ENCODE peak calls at places on chromosome X, in seven cellular contexts. One of them, this sample, is unnamed.

GRCh38 chrX:120749141-120749846 is 119.4 kb upstream of the C1GALT1C1 start:
- DNase-seq in SK-N-DZ: no peak
- DNase-seq in bronchial epithelial cell: no peak
- DNase-seq in cardiac muscle cell: no peak
- DNase-seq in stimulated activated CD8-positive, alpha-beta memory T cell treated with anti-CD3 and anti-CD28 coated beads, Interleukin-15, amount 100 ng/mL, for 1 hour: no peak
- DNase-seq in T-helper 2 cell: no peak
- DNase-seq in NCI-H1105: peak; percentile 34
- DNase-seq in this sample: no peak

GRCh38 chrX:9355739-9356138 is 109.1 kb upstream of the TBL1X start:
- DNase-seq in bronchial epithelial cell: no peak
- DNase-seq in SK-N-DZ: no peak
- DNase-seq in NCI-H1105: no peak
- DNase-seq in stimulated activated CD8-positive, alpha-beta memory T cell treated with anti-CD3 and anti-CD28 coated beads, Interleukin-15, amount 100 ng/mL, for 1 hour: no peak
- DNase-seq in T-helper 2 cell: no peak
- DNase-seq in cardiac muscle cell: no peak
- DNase-seq in this sample: no peak

GRCh38 chrX:113353134-113353533 is 512.5 kb upstream of the AMOT start:
- DNase-seq in T-helper 2 cell: no peak
- DNase-seq in bronchial epithelial cell: no peak
- DNase-seq in cardiac muscle cell: no peak
- DNase-seq in SK-N-DZ: no peak
- DNase-seq in NCI-H1105: no peak
- DNase-seq in stimulated activated CD8-positive, alpha-beta memory T cell treated with anti-CD3 and anti-CD28 coated beads, Interleukin-15, amount 100 ng/mL, for 1 hour: no peak
- DNase-seq in this sample: no peak

GRCh38 chrX:26557691-26558321 is 341.8 kb downstream of the MAGEB5 start:
- DNase-seq in cardiac muscle cell: no peak
- DNase-seq in T-helper 2 cell: no peak
- DNase-seq in NCI-H1105: no peak
- DNase-seq in SK-N-DZ: no peak
- DNase-seq in bronchial epithelial cell: no peak
- DNase-seq in stimulated activated CD8-positive, alpha-beta memory T cell treated with anti-CD3 and anti-CD28 coated beads, Interleukin-15, amount 100 ng/mL, for 1 hour: no peak
- DNase-seq in this sample: no peak

GRCh38 chrX:17710836-17711235 is 26.5 kb upstream of the SCML1 start:
- DNase-seq in stimulated activated CD8-positive, alpha-beta memory T cell treated with anti-CD3 and anti-CD28 coated beads, Interleukin-15, amount 100 ng/mL, for 1 hour: no peak
- DNase-seq in T-helper 2 cell: no peak
- DNase-seq in cardiac muscle cell: no peak
- DNase-seq in NCI-H1105: no peak
- DNase-seq in bronchial epithelial cell: no peak
- DNase-seq in SK-N-DZ: no peak
- DNase-seq in this sample: no peak

GRCh38 chrX:13449441-13449840 is 120.0 kb upstream of the EGFL6 start:
- DNase-seq in T-helper 2 cell: no peak
- DNase-seq in cardiac muscle cell: no peak
- DNase-seq in SK-N-DZ: no peak
- DNase-seq in NCI-H1105: no peak
- DNase-seq in stimulated activated CD8-positive, alpha-beta memory T cell treated with anti-CD3 and anti-CD28 coated beads, Interleukin-15, amount 100 ng/mL, for 1 hour: no peak
- DNase-seq in bronchial epithelial cell: no peak
- DNase-seq in this sample: no peak

GRCh38 chrX:74535211-74535621 is 79.2 kb downstream of the RLIM start:
- DNase-seq in SK-N-DZ: peak; percentile 50
- DNase-seq in cardiac muscle cell: peak; percentile 75
- DNase-seq in T-helper 2 cell: no peak
- DNase-seq in bronchial epithelial cell: peak; percentile 38
- DNase-seq in NCI-H1105: peak; percentile 38
- DNase-seq in stimulated activated CD8-positive, alpha-beta memory T cell treated with anti-CD3 and anti-CD28 coated beads, Interleukin-15, amount 100 ng/mL, for 1 hour: no peak
- DNase-seq in this sample: peak; percentile 59

GRCh38 chrX:30224541-30224940 is 5.9 kb upstream of the MAGEB3 start:
- DNase-seq in cardiac muscle cell: no peak
- DNase-seq in SK-N-DZ: peak; percentile 93
- DNase-seq in bronchial epithelial cell: no peak
- DNase-seq in T-helper 2 cell: no peak
- DNase-seq in stimulated activated CD8-positive, alpha-beta memory T cell treated with anti-CD3 and anti-CD28 coated beads, Interleukin-15, amount 100 ng/mL, for 1 hour: no peak
- DNase-seq in NCI-H1105: no peak
- DNase-seq in this sample: no peak

GRCh38 chrX:77597090-77597489 is 149.9 kb downstream of the FGF16 start:
- DNase-seq in SK-N-DZ: no peak
- DNase-seq in bronchial epithelial cell: peak; percentile 47
- DNase-seq in cardiac muscle cell: peak; percentile 47
- DNase-seq in NCI-H1105: no peak
- DNase-seq in T-helper 2 cell: no peak
- DNase-seq in stimulated activated CD8-positive, alpha-beta memory T cell treated with anti-CD3 and anti-CD28 coated beads, Interleukin-15, amount 100 ng/mL, for 1 hour: no peak
- DNase-seq in this sample: peak; percentile 30

GRCh38 chrX:108072746-108073145 is 18.6 kb downstream of the PSMD10 start:
- DNase-seq in bronchial epithelial cell: no peak
- DNase-seq in SK-N-DZ: no peak
- DNase-seq in stimulated activated CD8-positive, alpha-beta memory T cell treated with anti-CD3 and anti-CD28 coated beads, Interleukin-15, amount 100 ng/mL, for 1 hour: no peak
- DNase-seq in NCI-H1105: no peak
- DNase-seq in T-helper 2 cell: no peak
- DNase-seq in cardiac muscle cell: no peak
- DNase-seq in this sample: no peak

GRCh38 chrX:21725498-21725897 is 32.4 kb downstream of the SMPX start:
- DNase-seq in SK-N-DZ: peak; percentile 50
- DNase-seq in bronchial epithelial cell: peak; percentile 40
- DNase-seq in NCI-H1105: peak; percentile 29
- DNase-seq in cardiac muscle cell: no peak
- DNase-seq in stimulated activated CD8-positive, alpha-beta memory T cell treated with anti-CD3 and anti-CD28 coated beads, Interleukin-15, amount 100 ng/mL, for 1 hour: no peak
- DNase-seq in T-helper 2 cell: no peak
- DNase-seq in this sample: peak; percentile 66

GRCh38 chrX:6667048-6667768 is 132.3 kb upstream of the VCX3A start:
- DNase-seq in NCI-H1105: no peak
- DNase-seq in cardiac muscle cell: no peak
- DNase-seq in SK-N-DZ: no peak
- DNase-seq in stimulated activated CD8-positive, alpha-beta memory T cell treated with anti-CD3 and anti-CD28 coated beads, Interleukin-15, amount 100 ng/mL, for 1 hour: no peak
- DNase-seq in T-helper 2 cell: no peak
- DNase-seq in bronchial epithelial cell: peak; percentile 46
- DNase-seq in this sample: no peak

GRCh38 chrX:23505531-23506303 is 161.6 kb upstream of the PRDX4 start:
- DNase-seq in bronchial epithelial cell: no peak
- DNase-seq in cardiac muscle cell: no peak
- DNase-seq in T-helper 2 cell: no peak
- DNase-seq in SK-N-DZ: peak; percentile 48
- DNase-seq in stimulated activated CD8-positive, alpha-beta memory T cell treated with anti-CD3 and anti-CD28 coated beads, Interleukin-15, amount 100 ng/mL, for 1 hour: no peak
- DNase-seq in NCI-H1105: no peak
- DNase-seq in this sample: no peak

GRCh38 chrX:107674480-107675364 is 46.4 kb downstream of the PRPS1 start:
- DNase-seq in bronchial epithelial cell: peak; percentile 54
- DNase-seq in SK-N-DZ: no peak
- DNase-seq in T-helper 2 cell: no peak
- DNase-seq in NCI-H1105: no peak
- DNase-seq in stimulated activated CD8-positive, alpha-beta memory T cell treated with anti-CD3 and anti-CD28 coated beads, Interleukin-15, amount 100 ng/mL, for 1 hour: no peak
- DNase-seq in cardiac muscle cell: peak; percentile 94
- DNase-seq in this sample: peak; percentile 80

GRCh38 chrX:31374786-31375185 is 302.9 kb upstream of the FTHL17 start:
- DNase-seq in stimulated activated CD8-positive, alpha-beta memory T cell treated with anti-CD3 and anti-CD28 coated beads, Interleukin-15, amount 100 ng/mL, for 1 hour: no peak
- DNase-seq in NCI-H1105: no peak
- DNase-seq in cardiac muscle cell: no peak
- DNase-seq in bronchial epithelial cell: no peak
- DNase-seq in T-helper 2 cell: no peak
- DNase-seq in SK-N-DZ: no peak
- DNase-seq in this sample: no peak

GRCh38 chrX:115339441-115340025 is 50.0 kb downstream of the LUZP4 start:
- DNase-seq in SK-N-DZ: no peak
- DNase-seq in stimulated activated CD8-positive, alpha-beta memory T cell treated with anti-CD3 and anti-CD28 coated beads, Interleukin-15, amount 100 ng/mL, for 1 hour: no peak
- DNase-seq in cardiac muscle cell: peak; percentile 93
- DNase-seq in bronchial epithelial cell: no peak
- DNase-seq in NCI-H1105: no peak
- DNase-seq in T-helper 2 cell: no peak
- DNase-seq in this sample: peak; percentile 8

GRCh38 chrX:23861215-23861896 is 46.4 kb downstream of the APOO start:
- DNase-seq in stimulated activated CD8-positive, alpha-beta memory T cell treated with anti-CD3 and anti-CD28 coated beads, Interleukin-15, amount 100 ng/mL, for 1 hour: no peak
- DNase-seq in SK-N-DZ: no peak
- DNase-seq in cardiac muscle cell: no peak
- DNase-seq in NCI-H1105: no peak
- DNase-seq in T-helper 2 cell: no peak
- DNase-seq in bronchial epithelial cell: no peak
- DNase-seq in this sample: no peak

GRCh38 chrX:22800806-22801205 is 199.0 kb upstream of the DDX53 start:
- DNase-seq in SK-N-DZ: no peak
- DNase-seq in stimulated activated CD8-positive, alpha-beta memory T cell treated with anti-CD3 and anti-CD28 coated beads, Interleukin-15, amount 100 ng/mL, for 1 hour: no peak
- DNase-seq in T-helper 2 cell: no peak
- DNase-seq in NCI-H1105: no peak
- DNase-seq in bronchial epithelial cell: no peak
- DNase-seq in cardiac muscle cell: no peak
- DNase-seq in this sample: no peak

GRCh38 chrX:123993904-123994635 is 32.6 kb downstream of the STAG2 start:
- DNase-seq in SK-N-DZ: no peak
- DNase-seq in stimulated activated CD8-positive, alpha-beta memory T cell treated with anti-CD3 and anti-CD28 coated beads, Interleukin-15, amount 100 ng/mL, for 1 hour: no peak
- DNase-seq in cardiac muscle cell: no peak
- DNase-seq in T-helper 2 cell: no peak
- DNase-seq in bronchial epithelial cell: no peak
- DNase-seq in NCI-H1105: no peak
- DNase-seq in this sample: no peak

GRCh38 chrX:101430457-101431078 is 22.5 kb downstream of the HNRNPH2 start:
- DNase-seq in bronchial epithelial cell: peak; percentile 30
- DNase-seq in T-helper 2 cell: no peak
- DNase-seq in stimulated activated CD8-positive, alpha-beta memory T cell treated with anti-CD3 and anti-CD28 coated beads, Interleukin-15, amount 100 ng/mL, for 1 hour: no peak
- DNase-seq in NCI-H1105: no peak
- DNase-seq in cardiac muscle cell: no peak
- DNase-seq in SK-N-DZ: no peak
- DNase-seq in this sample: no peak

GRCh38 chrX:128078545-128078944 is 26.3 kb upstream of the ACTRT1 start:
- DNase-seq in bronchial epithelial cell: no peak
- DNase-seq in NCI-H1105: no peak
- DNase-seq in cardiac muscle cell: no peak
- DNase-seq in T-helper 2 cell: no peak
- DNase-seq in stimulated activated CD8-positive, alpha-beta memory T cell treated with anti-CD3 and anti-CD28 coated beads, Interleukin-15, amount 100 ng/mL, for 1 hour: no peak
- DNase-seq in SK-N-DZ: no peak
- DNase-seq in this sample: no peak

GRCh38 chrX:135632353-135632752 is 81.1 kb upstream of the CT45A1 start:
- DNase-seq in cardiac muscle cell: no peak
- DNase-seq in SK-N-DZ: no peak
- DNase-seq in stimulated activated CD8-positive, alpha-beta memory T cell treated with anti-CD3 and anti-CD28 coated beads, Interleukin-15, amount 100 ng/mL, for 1 hour: no peak
- DNase-seq in T-helper 2 cell: no peak
- DNase-seq in bronchial epithelial cell: no peak
- DNase-seq in NCI-H1105: no peak
- DNase-seq in this sample: no peak

GRCh38 chrX:145826466-145826865 is 8.8 kb downstream of the SLITRK2 start:
- DNase-seq in T-helper 2 cell: no peak
- DNase-seq in SK-N-DZ: no peak
- DNase-seq in bronchial epithelial cell: no peak
- DNase-seq in cardiac muscle cell: no peak
- DNase-seq in stimulated activated CD8-positive, alpha-beta memory T cell treated with anti-CD3 and anti-CD28 coated beads, Interleukin-15, amount 100 ng/mL, for 1 hour: no peak
- DNase-seq in NCI-H1105: no peak
- DNase-seq in this sample: no peak

GRCh38 chrX:39000802-39001201 is 199.5 kb downstream of the MID1IP1 start:
- DNase-seq in cardiac muscle cell: no peak
- DNase-seq in NCI-H1105: no peak
- DNase-seq in SK-N-DZ: no peak
- DNase-seq in bronchial epithelial cell: peak; percentile 42
- DNase-seq in T-helper 2 cell: no peak
- DNase-seq in stimulated activated CD8-positive, alpha-beta memory T cell treated with anti-CD3 and anti-CD28 coated beads, Interleukin-15, amount 100 ng/mL, for 1 hour: no peak
- DNase-seq in this sample: no peak

GRCh38 chrX:14476169-14476568 is 53.2 kb upstream of the GLRA2 start:
- DNase-seq in stimulated activated CD8-positive, alpha-beta memory T cell treated with anti-CD3 and anti-CD28 coated beads, Interleukin-15, amount 100 ng/mL, for 1 hour: no peak
- DNase-seq in bronchial epithelial cell: no peak
- DNase-seq in T-helper 2 cell: no peak
- DNase-seq in cardiac muscle cell: no peak
- DNase-seq in NCI-H1105: no peak
- DNase-seq in SK-N-DZ: no peak
- DNase-seq in this sample: no peak

GRCh38 chrX:123803331-123803983 is 56.4 kb upstream of the XIAP start:
- DNase-seq in cardiac muscle cell: peak; percentile 64
- DNase-seq in NCI-H1105: peak; percentile 80
- DNase-seq in SK-N-DZ: peak; percentile 34
- DNase-seq in T-helper 2 cell: no peak
- DNase-seq in stimulated activated CD8-positive, alpha-beta memory T cell treated with anti-CD3 and anti-CD28 coated beads, Interleukin-15, amount 100 ng/mL, for 1 hour: no peak
- DNase-seq in bronchial epithelial cell: peak; percentile 90
- DNase-seq in this sample: peak; percentile 30